ENCODE peak calls at places on chromosomes 12 and 14, in nine cellular contexts. One of them, this sample, is unnamed.

GRCh38 chr14:90475298-90475697 is 78.5 kb downstream of the CALM1 start:
- DNase-seq in GM13976: no peak
- DNase-seq in mammary epithelial cell: no peak
- DNase-seq in choroid plexus epithelial cell: no peak
- DNase-seq in D721Med: no peak
- DNase-seq in fibroblast of mammary gland: no peak
- DNase-seq in brain microvascular endothelial cell: no peak
- DNase-seq in WTC11: no peak
- DNase-seq in AG10803: no peak
- DNase-seq in this sample: no peak

GRCh38 chr14:57847096-57847495 is 18.8 kb downstream of the SLC35F4 start:
- DNase-seq in GM13976: no peak
- DNase-seq in mammary epithelial cell: no peak
- DNase-seq in choroid plexus epithelial cell: no peak
- DNase-seq in D721Med: no peak
- DNase-seq in fibroblast of mammary gland: peak; percentile 93
- DNase-seq in brain microvascular endothelial cell: no peak
- DNase-seq in WTC11: no peak
- DNase-seq in AG10803: peak; percentile 83
- DNase-seq in this sample: no peak

GRCh38 chr14:49960453-49960852 is 67.6 kb downstream of the ARF6 start:
- DNase-seq in GM13976: no peak
- DNase-seq in mammary epithelial cell: no peak
- DNase-seq in choroid plexus epithelial cell: no peak
- DNase-seq in D721Med: no peak
- DNase-seq in fibroblast of mammary gland: no peak
- DNase-seq in brain microvascular endothelial cell: no peak
- DNase-seq in WTC11: no peak
- DNase-seq in AG10803: no peak
- DNase-seq in this sample: no peak

GRCh38 chr12:44771485-44771884 is 104.6 kb downstream of the NELL2 start:
- DNase-seq in GM13976: no peak
- DNase-seq in mammary epithelial cell: no peak
- DNase-seq in choroid plexus epithelial cell: no peak
- DNase-seq in D721Med: no peak
- DNase-seq in fibroblast of mammary gland: no peak
- DNase-seq in brain microvascular endothelial cell: no peak
- DNase-seq in WTC11: no peak
- DNase-seq in AG10803: no peak
- DNase-seq in this sample: no peak

GRCh38 chr14:72781476-72782181 is 112.3 kb downstream of the DPF3 start:
- DNase-seq in GM13976: no peak
- DNase-seq in mammary epithelial cell: peak; percentile 65
- DNase-seq in choroid plexus epithelial cell: peak; percentile 85
- DNase-seq in D721Med: no peak
- DNase-seq in fibroblast of mammary gland: peak; percentile 67
- DNase-seq in brain microvascular endothelial cell: peak; percentile 76
- DNase-seq in WTC11: no peak
- DNase-seq in AG10803: peak; percentile 84
- DNase-seq in this sample: no peak

GRCh38 chr14:44309336-44309735 is 197.7 kb downstream of the FSCB start:
- DNase-seq in GM13976: no peak
- DNase-seq in mammary epithelial cell: peak; percentile 89
- DNase-seq in choroid plexus epithelial cell: no peak
- DNase-seq in D721Med: no peak
- DNase-seq in fibroblast of mammary gland: no peak
- DNase-seq in brain microvascular endothelial cell: no peak
- DNase-seq in WTC11: no peak
- DNase-seq in AG10803: no peak
- DNase-seq in this sample: no peak

GRCh38 chr14:49861581-49861922 is 9.0 kb upstream of the NEMF start:
- DNase-seq in GM13976: peak; percentile 37
- DNase-seq in mammary epithelial cell: peak; percentile 64
- DNase-seq in choroid plexus epithelial cell: peak; percentile 91
- DNase-seq in D721Med: no peak
- DNase-seq in fibroblast of mammary gland: peak; percentile 80
- DNase-seq in brain microvascular endothelial cell: peak; percentile 69
- DNase-seq in WTC11: peak; percentile 43
- DNase-seq in AG10803: peak; percentile 90
- DNase-seq in this sample: peak; percentile 24

GRCh38 chr14:73238262-73238852 is 1.1 kb downstream of the PAPLN start:
- DNase-seq in GM13976: no peak
- DNase-seq in mammary epithelial cell: peak; percentile 76
- DNase-seq in choroid plexus epithelial cell: peak; percentile 94
- DNase-seq in D721Med: no peak
- DNase-seq in fibroblast of mammary gland: peak; percentile 82
- DNase-seq in brain microvascular endothelial cell: peak; percentile 49
- DNase-seq in WTC11: no peak
- DNase-seq in AG10803: peak; percentile 70
- DNase-seq in this sample: no peak

GRCh38 chr12:47085815-47086252 is 6.1 kb upstream of the AMIGO2 start:
- DNase-seq in GM13976: no peak
- DNase-seq in mammary epithelial cell: peak; percentile 66
- DNase-seq in choroid plexus epithelial cell: peak; percentile 79
- DNase-seq in D721Med: no peak
- DNase-seq in fibroblast of mammary gland: peak; percentile 51
- DNase-seq in brain microvascular endothelial cell: peak; percentile 74
- DNase-seq in WTC11: no peak
- DNase-seq in AG10803: peak; percentile 65
- DNase-seq in this sample: peak; percentile 29

GRCh38 chr12:100348657-100349454 is 8.0 kb upstream of the SLC17A8 start:
- DNase-seq in GM13976: peak; percentile 29
- DNase-seq in mammary epithelial cell: peak; percentile 10
- DNase-seq in choroid plexus epithelial cell: peak; percentile 66
- DNase-seq in D721Med: no peak
- DNase-seq in fibroblast of mammary gland: peak; percentile 51
- DNase-seq in brain microvascular endothelial cell: no peak
- DNase-seq in WTC11: no peak
- DNase-seq in AG10803: peak; percentile 25
- DNase-seq in this sample: peak; percentile 19

GRCh38 chr12:84243686-84244085 is 668.9 kb downstream of the SLC6A15 start:
- DNase-seq in GM13976: no peak
- DNase-seq in mammary epithelial cell: no peak
- DNase-seq in choroid plexus epithelial cell: no peak
- DNase-seq in D721Med: no peak
- DNase-seq in fibroblast of mammary gland: no peak
- DNase-seq in brain microvascular endothelial cell: no peak
- DNase-seq in WTC11: no peak
- DNase-seq in AG10803: no peak
- DNase-seq in this sample: no peak

GRCh38 chr14:99793213-99794155 is at the start of gene EML1:
- DNase-seq in GM13976: peak; percentile 96
- DNase-seq in mammary epithelial cell: peak; percentile 52
- DNase-seq in choroid plexus epithelial cell: peak; percentile 77
- DNase-seq in D721Med: peak; percentile 89
- DNase-seq in fibroblast of mammary gland: peak; percentile 68
- DNase-seq in brain microvascular endothelial cell: peak; percentile 53
- DNase-seq in WTC11: peak; percentile 83
- DNase-seq in AG10803: peak; percentile 82
- DNase-seq in this sample: peak; percentile 94

GRCh38 chr12:103742349-103742784 is 98.7 kb downstream of the NT5DC3 start:
- DNase-seq in GM13976: no peak
- DNase-seq in mammary epithelial cell: peak; percentile 39
- DNase-seq in choroid plexus epithelial cell: peak; percentile 8
- DNase-seq in D721Med: no peak
- DNase-seq in fibroblast of mammary gland: no peak
- DNase-seq in brain microvascular endothelial cell: no peak
- DNase-seq in WTC11: no peak
- DNase-seq in AG10803: peak; percentile 18
- DNase-seq in this sample: no peak

GRCh38 chr12:112294793-112295192 is 87.4 kb downstream of the HECTD4 start:
- DNase-seq in GM13976: no peak
- DNase-seq in mammary epithelial cell: no peak
- DNase-seq in choroid plexus epithelial cell: peak; percentile 59
- DNase-seq in D721Med: no peak
- DNase-seq in fibroblast of mammary gland: peak; percentile 34
- DNase-seq in brain microvascular endothelial cell: peak; percentile 27
- DNase-seq in WTC11: no peak
- DNase-seq in AG10803: peak; percentile 13
- DNase-seq in this sample: no peak

GRCh38 chr12:116160196-116160595 is 117.3 kb downstream of the MED13L start:
- DNase-seq in GM13976: no peak
- DNase-seq in mammary epithelial cell: peak; percentile 85
- DNase-seq in choroid plexus epithelial cell: peak; percentile 41
- DNase-seq in D721Med: no peak
- DNase-seq in fibroblast of mammary gland: peak; percentile 77
- DNase-seq in brain microvascular endothelial cell: no peak
- DNase-seq in WTC11: no peak
- DNase-seq in AG10803: peak; percentile 33
- DNase-seq in this sample: no peak

GRCh38 chr12:45565590-45565989 is 163.9 kb upstream of the ARID2 start:
- DNase-seq in GM13976: no peak
- DNase-seq in mammary epithelial cell: no peak
- DNase-seq in choroid plexus epithelial cell: no peak
- DNase-seq in D721Med: no peak
- DNase-seq in fibroblast of mammary gland: no peak
- DNase-seq in brain microvascular endothelial cell: no peak
- DNase-seq in WTC11: no peak
- DNase-seq in AG10803: no peak
- DNase-seq in this sample: no peak

GRCh38 chr12:121894633-121895032 is 6.0 kb downstream of the PSMD9 start:
- DNase-seq in GM13976: no peak
- DNase-seq in mammary epithelial cell: no peak
- DNase-seq in choroid plexus epithelial cell: peak; percentile 83
- DNase-seq in D721Med: no peak
- DNase-seq in fibroblast of mammary gland: peak; percentile 63
- DNase-seq in brain microvascular endothelial cell: peak; percentile 27
- DNase-seq in WTC11: peak; percentile 30
- DNase-seq in AG10803: peak; percentile 48
- DNase-seq in this sample: no peak

GRCh38 chr14:65286443-65286842 is 126.1 kb upstream of the FUT8 start:
- DNase-seq in GM13976: peak; percentile 59
- DNase-seq in mammary epithelial cell: no peak
- DNase-seq in choroid plexus epithelial cell: no peak
- DNase-seq in D721Med: no peak
- DNase-seq in fibroblast of mammary gland: peak; percentile 42
- DNase-seq in brain microvascular endothelial cell: no peak
- DNase-seq in WTC11: no peak
- DNase-seq in AG10803: peak; percentile 10
- DNase-seq in this sample: peak; percentile 57

GRCh38 chr12:72836184-72836583 is 564.0 kb downstream of the TRHDE start:
- DNase-seq in GM13976: no peak
- DNase-seq in mammary epithelial cell: no peak
- DNase-seq in choroid plexus epithelial cell: no peak
- DNase-seq in D721Med: no peak
- DNase-seq in fibroblast of mammary gland: no peak
- DNase-seq in brain microvascular endothelial cell: no peak
- DNase-seq in WTC11: no peak
- DNase-seq in AG10803: no peak
- DNase-seq in this sample: no peak

GRCh38 chr12:114858388-114859146 is 174.6 kb upstream of the TBX3 start:
- DNase-seq in GM13976: no peak
- DNase-seq in mammary epithelial cell: peak; percentile 26
- DNase-seq in choroid plexus epithelial cell: no peak
- DNase-seq in D721Med: no peak
- DNase-seq in fibroblast of mammary gland: no peak
- DNase-seq in brain microvascular endothelial cell: no peak
- DNase-seq in WTC11: peak; percentile 36
- DNase-seq in AG10803: no peak
- DNase-seq in this sample: no peak
- TF ChIP-seq CTCF in GM13976: no peak
- TF ChIP-seq CTCF in mammary epithelial cell: peak; percentile 24
- TF ChIP-seq CTCF in choroid plexus epithelial cell: peak; percentile 46
- TF ChIP-seq CTCF in D721Med: no peak
- TF ChIP-seq CTCF in fibroblast of mammary gland: peak; percentile 33
- TF ChIP-seq CTCF in brain microvascular endothelial cell: peak; percentile 50
- TF ChIP-seq CTCF in WTC11: peak; percentile 54
- TF ChIP-seq CTCF in AG10803: peak; percentile 16
- TF ChIP-seq CTCF in this sample: no peak

DNA sequence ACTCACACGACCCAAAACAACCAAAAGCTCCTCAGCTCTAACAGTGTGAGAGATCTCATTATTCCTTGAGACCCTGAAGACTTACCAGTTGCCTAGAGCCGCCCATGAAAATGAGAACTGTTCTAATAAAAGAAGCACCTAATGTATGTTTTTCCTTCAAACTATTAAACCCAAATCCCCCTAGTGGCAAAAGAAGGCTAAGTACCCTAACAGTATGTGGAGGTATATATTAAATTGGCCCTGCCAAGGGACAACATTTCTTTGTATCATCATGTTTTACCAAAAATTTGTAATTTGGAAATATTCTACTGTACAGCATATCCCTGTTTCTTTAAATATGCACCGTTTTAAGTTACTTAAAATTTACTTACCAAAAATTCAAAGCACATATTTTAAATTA is 38.0 kb upstream of the PPFIA2 start:
- DNase-seq in GM13976: no peak
- DNase-seq in mammary epithelial cell: peak; percentile 2
- DNase-seq in choroid plexus epithelial cell: peak; percentile 52
- DNase-seq in D721Med: no peak
- DNase-seq in fibroblast of mammary gland: peak; percentile 34
- DNase-seq in brain microvascular endothelial cell: no peak
- DNase-seq in WTC11: no peak
- DNase-seq in AG10803: no peak
- DNase-seq in this sample: no peak
- TF ChIP-seq CTCF in GM13976: no peak
- TF ChIP-seq CTCF in mammary epithelial cell: peak; percentile 53
- TF ChIP-seq CTCF in choroid plexus epithelial cell: peak; percentile 62
- TF ChIP-seq CTCF in D721Med: peak; percentile 47
- TF ChIP-seq CTCF in fibroblast of mammary gland: peak; percentile 56
- TF ChIP-seq CTCF in brain microvascular endothelial cell: peak; percentile 48
- TF ChIP-seq CTCF in WTC11: peak; percentile 25
- TF ChIP-seq CTCF in AG10803: peak; percentile 47
- TF ChIP-seq CTCF in this sample: peak; percentile 14

GRCh38 chr12:124480469-124481256 is 86.7 kb downstream of the NCOR2 start:
- DNase-seq in GM13976: peak; percentile 89
- DNase-seq in mammary epithelial cell: peak; percentile 63
- DNase-seq in choroid plexus epithelial cell: peak; percentile 90
- DNase-seq in D721Med: peak; percentile 90
- DNase-seq in fibroblast of mammary gland: peak; percentile 78
- DNase-seq in brain microvascular endothelial cell: peak; percentile 40
- DNase-seq in WTC11: no peak
- DNase-seq in AG10803: peak; percentile 52
- DNase-seq in this sample: peak; percentile 86
- TF ChIP-seq CTCF in GM13976: no peak
- TF ChIP-seq CTCF in mammary epithelial cell: no peak
- TF ChIP-seq CTCF in choroid plexus epithelial cell: peak; percentile 49
- TF ChIP-seq CTCF in D721Med: no peak
- TF ChIP-seq CTCF in fibroblast of mammary gland: no peak
- TF ChIP-seq CTCF in brain microvascular endothelial cell: no peak
- TF ChIP-seq CTCF in WTC11: no peak
- TF ChIP-seq CTCF in AG10803: peak; percentile 15
- TF ChIP-seq CTCF in this sample: no peak

DNA sequence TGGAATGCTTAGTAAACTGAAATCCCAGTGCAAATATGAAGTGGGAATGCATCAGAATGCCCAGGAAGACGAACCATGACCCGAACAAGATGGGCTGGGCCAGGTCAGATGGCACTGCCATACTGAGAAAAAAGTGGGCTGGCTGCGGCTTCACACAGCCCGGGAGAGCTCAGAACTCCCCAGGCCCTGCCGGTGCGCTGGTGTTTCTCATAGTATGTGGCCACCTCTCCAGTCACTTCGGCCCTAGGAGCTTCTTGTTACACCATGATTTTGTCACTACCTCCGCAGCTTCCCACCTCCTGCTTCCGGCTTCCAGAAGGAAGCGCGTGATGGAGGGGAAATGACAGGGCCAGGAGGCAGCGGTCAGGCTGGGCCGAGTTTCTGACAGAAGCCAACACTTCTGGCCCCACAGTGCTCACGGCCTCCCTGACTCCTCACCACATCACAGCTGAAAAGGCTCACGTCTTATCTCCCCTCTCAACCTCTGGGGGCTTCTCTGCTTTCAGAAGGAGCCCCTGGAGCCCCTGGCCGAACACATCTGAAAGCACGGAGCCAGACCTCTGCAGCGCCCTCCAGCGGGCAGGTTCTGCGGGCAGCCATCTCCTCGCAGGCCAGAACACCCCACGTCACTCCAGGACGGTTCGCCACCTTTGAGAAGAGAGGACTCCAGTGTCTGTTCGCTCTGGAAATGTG is 30.7 kb downstream of the DAD1 start:
- DNase-seq in GM13976: no peak
- DNase-seq in mammary epithelial cell: no peak
- DNase-seq in choroid plexus epithelial cell: no peak
- DNase-seq in D721Med: no peak
- DNase-seq in fibroblast of mammary gland: no peak
- DNase-seq in brain microvascular endothelial cell: no peak
- DNase-seq in WTC11: peak; percentile 82
- DNase-seq in AG10803: no peak
- DNase-seq in this sample: no peak
- TF ChIP-seq CTCF in GM13976: no peak
- TF ChIP-seq CTCF in mammary epithelial cell: peak; percentile 18
- TF ChIP-seq CTCF in choroid plexus epithelial cell: peak; percentile 40
- TF ChIP-seq CTCF in D721Med: no peak
- TF ChIP-seq CTCF in fibroblast of mammary gland: no peak
- TF ChIP-seq CTCF in brain microvascular endothelial cell: peak; percentile 54
- TF ChIP-seq CTCF in WTC11: peak; percentile 47
- TF ChIP-seq CTCF in AG10803: peak; percentile 12
- TF ChIP-seq CTCF in this sample: no peak